ENCODE peak calls at places on chromosomes 6 and 20, in ten cellular contexts. N is RWPE1, F is GM20000, K is choroid plexus epithelial cell, H is heart right ventricle, P is fibroblast of lung, V is glutamatergic neuron, S is fibroblast of mammary gland, C is fibroblast of pulmonary artery, A is neural crest cell. R is an unnamed sample.

GRCh38 chr20:1897965-1898464 is 2.8 kb downstream of the SIRPA start:
- DNase-seq in H (no peak), V (no peak), F (peak), C (peak), A (no peak), P (no peak), N (no peak), K (no peak), S (peak), R (peak)

GRCh38 chr6:20279608-20280287 is 67.5 kb upstream of the MBOAT1 start:
- DNase-seq in N (peak), K (no peak), H (no peak), C (no peak), F (no peak), V (no peak), P (no peak), A (no peak), S (no peak), R (no peak)

GRCh38 chr6:14286144-14286543 is 168.6 kb downstream of the CD83 start:
- DNase-seq in C (peak), H (no peak), N (peak), F (no peak), S (peak), A (no peak), P (peak), K (peak), V (no peak), R (no peak)

GRCh38 chr6:13591205-13591921 is 17.0 kb downstream of the SIRT5 start:
- DNase-seq in N (no peak), V (no peak), C (no peak), P (no peak), A (no peak), F (no peak), K (no peak), H (no peak), S (no peak), R (no peak)

GRCh38 chr6:39881851-39882566 is 52.3 kb downstream of the MOCS1 start:
- DNase-seq in A (no peak), K (peak), P (peak), C (peak), V (no peak), N (no peak), S (peak), F (no peak), H (no peak), R (no peak)

GRCh38 chr6:143441680-143442359 is 8.7 kb downstream of the ADAT2 start:
- DNase-seq in N (no peak), F (no peak), V (no peak), A (no peak), S (peak), P (peak), C (no peak), K (peak), H (no peak), R (no peak)

GRCh38 chr6:2763345-2763841 is 1.8 kb upstream of the WRNIP1 start:
- DNase-seq in A (no peak), C (no peak), P (no peak), V (no peak), K (no peak), N (no peak), S (no peak), H (peak), F (no peak), R (no peak)

GRCh38 chr20:23050847-23051627 is 1.6 kb upstream of the THBD start:
- DNase-seq in P (peak), N (peak), F (no peak), K (peak), S (peak), V (peak), A (peak), C (peak), H (peak), R (peak)

GRCh38 chr6:158668707-158669103 is 18.9 kb downstream of the SYTL3 start:
- DNase-seq in F (no peak), K (no peak), P (no peak), A (no peak), C (no peak), V (no peak), H (no peak), N (no peak), S (no peak), R (no peak)

GRCh38 chr20:2000286-2000685 is 6.4 kb upstream of the PDYN start:
- DNase-seq in H (no peak), N (no peak), A (no peak), V (no peak), P (no peak), F (no peak), K (no peak), S (no peak), C (no peak), R (no peak)

GRCh38 chr6:13375360-13375878 is 47.1 kb upstream of the TBC1D7 start:
- DNase-seq in C (no peak), P (no peak), N (peak), H (no peak), V (no peak), A (no peak), K (no peak), S (no peak), F (peak), R (peak)

GRCh38 chr6:129753422-129753821 is 43.4 kb upstream of the ARHGAP18 start:
- DNase-seq in C (peak), P (no peak), N (no peak), K (peak), F (no peak), S (peak), V (no peak), H (no peak), A (no peak), R (no peak)

GRCh38 chr20:46751856-46752255 is 42.4 kb downstream of the SLC2A10 start:
- DNase-seq in K (no peak), H (no peak), S (peak), V (no peak), C (no peak), P (peak), F (no peak), A (no peak), N (peak), R (no peak)

GRCh38 chr20:34268851-34269668 is 27.8 kb downstream of the ASIP start:
- DNase-seq in P (peak), V (peak), C (peak), K (peak), F (peak), A (no peak), N (no peak), H (peak), S (peak), R (peak)

GRCh38 chr6:75230484-75231325 is 12.9 kb downstream of the COX7A2 start:
- DNase-seq in C (peak), P (peak), S (peak), F (peak), A (peak), N (peak), V (peak), H (no peak), K (peak), R (no peak)

GRCh38 chr20:51144476-51144875 is 121.6 kb upstream of the KCNG1 start:
- DNase-seq in V (no peak), N (no peak), A (no peak), S (no peak), F (no peak), K (no peak), H (no peak), C (no peak), P (no peak), R (no peak)

GRCh38 chr6:40743226-40743625 is 156.1 kb upstream of the LRFN2 start:
- DNase-seq in P (no peak), N (no peak), K (no peak), C (no peak), V (no peak), S (no peak), A (no peak), H (no peak), F (no peak), R (no peak)

GRCh38 chr6:166586424-166587156 is at the start of gene RAMACL:
- DNase-seq in A (no peak), S (no peak), P (no peak), V (no peak), H (no peak), F (peak), K (peak), C (no peak), N (peak), R (peak)

GRCh38 chr20:33561981-33562601 is 72.2 kb downstream of the CBFA2T2 start:
- DNase-seq in H (peak), N (peak), V (peak), S (peak), F (no peak), P (peak), K (peak), A (no peak), C (peak), R (no peak)

GRCh38 chr6:129251669-129252376 is 368.9 kb downstream of the LAMA2 start:
- DNase-seq in K (peak), N (peak), F (peak), H (no peak), P (peak), V (peak), C (peak), A (peak), S (peak), R (peak)

GRCh38 chr6:109442393-109442924 is 1.9 kb downstream of the SMPD2 start:
- DNase-seq in N (no peak), P (no peak), V (no peak), H (no peak), S (no peak), A (no peak), C (no peak), F (no peak), K (no peak), R (no peak)

GRCh38 chr6:90533615-90534336 is 53.1 kb downstream of the MAP3K7 start:
- DNase-seq in H (no peak), A (no peak), P (no peak), C (no peak), F (no peak), N (no peak), S (no peak), K (no peak), V (no peak), R (no peak)

GRCh38 chr6:152697634-152698033 is at the start of gene MYCT1:
- DNase-seq in F (no peak), K (peak), S (no peak), C (peak), H (no peak), P (peak), A (no peak), V (no peak), N (no peak), R (no peak)

GRCh38 chr6:138545621-138545980 is 46.3 kb upstream of the NHSL1 start:
- DNase-seq in P (peak), A (peak), S (peak), C (peak), N (no peak), K (peak), H (peak), F (no peak), V (peak), R (no peak)

GRCh38 chr6:115271001-115271400 is 789.7 kb downstream of the FRK start:
- DNase-seq in H (no peak), K (no peak), C (no peak), S (no peak), N (no peak), V (no peak), F (no peak), A (no peak), P (no peak), R (no peak)

GRCh38 chr6:15427360-15428070 is 181.6 kb downstream of the JARID2 start:
- DNase-seq in A (no peak), F (no peak), N (peak), S (peak), H (no peak), C (peak), K (peak), P (peak), V (no peak), R (no peak)

GRCh38 chr6:32807020-32807580 is 9.7 kb downstream of the HLA-DOB start:
- DNase-seq in F (no peak), N (no peak), S (no peak), A (no peak), H (no peak), K (no peak), C (no peak), V (no peak), P (no peak), R (no peak)
- TF ChIP-seq CTCF in F (no peak), N (no peak), S (no peak), A (no peak), H (no peak), K (no peak), C (no peak), V (no peak), P (no peak), R (no peak)

GRCh38 chr6:46879003-46879402 is 42.7 kb downstream of the ADGRF5 start:
- DNase-seq in P (no peak), H (no peak), F (no peak), C (no peak), V (no peak), N (no peak), S (no peak), K (no peak), A (no peak), R (no peak)

DNA sequence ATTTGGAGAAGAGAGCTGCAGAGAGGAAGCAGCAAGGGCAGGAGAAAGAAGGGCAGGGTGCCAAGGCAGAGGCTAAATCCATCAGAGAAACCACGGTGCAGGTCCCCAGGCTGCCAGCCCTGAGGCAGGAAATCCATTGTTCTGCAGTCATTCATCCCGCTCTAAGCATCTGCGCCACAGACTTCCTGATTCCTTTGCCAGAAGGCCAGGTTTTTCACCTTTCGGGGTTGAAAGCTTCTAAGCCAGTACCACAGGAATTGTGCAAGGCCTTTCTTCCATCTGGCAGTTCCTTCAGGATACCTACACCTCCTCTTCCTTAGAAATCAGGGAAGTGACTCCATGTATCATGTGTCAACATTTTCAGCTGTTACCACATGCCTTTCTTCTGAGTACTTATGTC is 45.6 kb downstream of the ADGRF5 start:
- DNase-seq in F (no peak), A (no peak), K (peak), S (peak), C (peak), N (peak), P (no peak), V (no peak), H (no peak), R (no peak)
- TF ChIP-seq CTCF in F (no peak), A (no peak), K (no peak), S (no peak), C (no peak), N (no peak), P (no peak), V (no peak), H (no peak), R (no peak)

GRCh38 chr20:45406260-45407066 is 1.6 kb upstream of the DBNDD2 start:
- DNase-seq in P (no peak), N (peak), C (peak), S (peak), K (no peak), H (peak), F (peak), V (peak), A (peak), R (peak)
- TF ChIP-seq CTCF in P (no peak), N (no peak), C (no peak), S (no peak), K (no peak), H (no peak), F (no peak), V (no peak), A (no peak), R (no peak)

DNA sequence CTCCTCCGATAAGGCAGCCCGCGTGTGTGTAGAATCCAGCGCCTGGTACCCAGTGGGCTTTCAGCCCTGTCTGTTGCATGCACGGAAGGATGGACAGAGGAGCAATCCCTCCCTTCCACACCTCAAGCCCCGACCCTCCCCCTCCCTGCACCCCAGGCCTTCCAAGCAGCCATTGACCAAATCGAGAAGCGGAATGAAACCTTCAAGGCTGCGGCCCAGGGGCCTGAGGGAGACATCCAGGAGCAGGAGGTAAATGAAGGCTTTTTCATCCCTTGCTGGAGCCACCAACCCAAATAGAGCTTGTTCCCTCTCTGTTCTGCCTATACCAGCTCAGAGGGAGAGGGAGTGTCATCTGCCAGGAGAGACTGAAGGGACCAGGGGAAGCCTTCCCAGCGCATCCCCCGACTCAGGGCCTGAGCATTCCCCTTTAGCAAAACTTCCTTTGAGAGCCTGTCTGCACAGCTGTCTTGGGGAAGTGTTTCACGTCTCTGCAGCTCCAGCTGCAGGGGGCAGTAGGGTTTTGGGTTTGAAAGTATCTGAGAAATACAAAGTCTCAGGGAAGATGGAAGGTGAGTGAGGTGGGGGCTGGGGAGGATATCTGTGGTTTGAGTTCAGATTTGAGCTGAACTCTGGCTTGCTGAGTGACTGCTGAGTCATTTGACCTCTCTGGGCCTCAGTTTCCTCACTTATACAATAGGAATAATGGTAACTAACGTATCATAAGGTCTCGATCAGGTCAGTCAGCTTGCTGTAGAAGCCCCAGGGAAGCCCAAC is 16.1 kb downstream of the FGD2 start:
- DNase-seq in S (peak), F (no peak), H (no peak), K (peak), V (no peak), N (no peak), P (peak), A (no peak), C (peak), R (no peak)
- TF ChIP-seq CTCF in S (peak), F (no peak), H (no peak), K (peak), V (no peak), N (peak), P (peak), A (peak), C (peak), R (peak)

DNA sequence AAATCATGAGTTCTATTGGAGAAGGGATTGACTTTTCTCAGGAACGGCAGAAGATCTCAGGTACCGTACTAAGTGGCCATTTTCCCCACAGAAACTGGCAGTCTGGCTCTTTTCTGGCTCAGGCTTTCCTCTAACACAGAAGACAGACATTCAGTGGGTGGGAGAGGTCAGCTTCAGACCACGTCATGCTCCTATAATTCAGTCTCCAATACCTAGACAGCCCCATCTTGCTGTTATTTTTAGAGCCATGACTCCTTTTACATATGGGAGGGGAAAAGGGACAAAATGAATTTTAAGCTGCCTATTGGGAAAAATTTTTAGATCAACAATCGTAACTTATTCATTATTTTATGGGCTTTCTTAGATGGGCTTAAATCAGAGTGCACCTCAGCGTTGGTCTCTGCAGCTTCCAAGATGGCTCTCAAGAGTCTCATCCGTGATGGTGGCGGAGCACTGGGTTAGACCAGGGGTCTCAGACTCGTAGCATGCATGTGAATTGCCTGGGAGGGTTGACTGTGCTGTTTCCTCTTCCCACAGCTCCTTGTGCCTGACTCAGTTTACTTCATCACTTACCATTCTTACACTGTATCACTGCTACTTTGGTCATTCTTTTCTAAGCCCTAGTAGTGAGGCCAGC is 86.9 kb downstream of the TCP11 start:
- DNase-seq in N (no peak), A (no peak), H (no peak), S (peak), K (no peak), P (no peak), C (no peak), F (no peak), V (no peak), R (no peak)
- TF ChIP-seq CTCF in N (no peak), A (no peak), H (no peak), S (no peak), K (no peak), P (no peak), C (no peak), F (no peak), V (no peak), R (no peak)

R was measured in GM13976.